ENCODE peak calls at places on chromosomes 16 and 17, in eight cellular contexts. Z is progenitor cell of endocrine pancreas, M is lung, W is HCT116, H is GM10248, J is bronchial epithelial cell, R is choroid plexus epithelial cell, E is dorsolateral prefrontal cortex. Y is an unnamed sample.

GRCh38 chr17:17206149-17206912 is at the start of gene PLD6:
- DNase-seq in H (peak), J (peak), Z (no peak), M (peak), W (peak), R (peak), E (peak), Y (peak)

GRCh38 chr16:89216315-89217137 is 977 bp upstream of the ZNF778 start:
- DNase-seq in Z (no peak), M (peak), R (peak), E (peak), H (peak), J (peak), W (peak), Y (no peak)

GRCh38 chr17:76447931-76448652 is 4.9 kb downstream of the UBE2O start:
- DNase-seq in E (no peak), Z (no peak), W (no peak), H (no peak), R (no peak), J (peak), M (no peak), Y (no peak)

GRCh38 chr17:82922646-82923045 is 82.8 kb upstream of the ZNF750 start:
- DNase-seq in J (no peak), E (no peak), R (no peak), Z (no peak), H (no peak), W (no peak), M (no peak), Y (no peak)

GRCh38 chr17:58960068-58960467 is 146.6 kb downstream of the TRIM37 start:
- DNase-seq in E (no peak), R (peak), J (peak), Z (no peak), H (peak), W (peak), M (peak), Y (peak)

GRCh38 chr16:89003831-89004208 is 26.8 kb upstream of the CBFA2T3 start:
- DNase-seq in J (no peak), R (no peak), Z (no peak), H (no peak), E (no peak), W (no peak), M (no peak), Y (no peak)

GRCh38 chr17:37081287-37081686 is 132.5 kb downstream of the AATF start:
- DNase-seq in J (no peak), E (no peak), Z (no peak), M (no peak), W (no peak), H (no peak), R (peak), Y (no peak)

GRCh38 chr16:65200857-65201256 is 79.0 kb upstream of the CDH11 start:
- DNase-seq in H (no peak), W (no peak), J (peak), R (peak), M (no peak), Z (no peak), E (no peak), Y (no peak)

GRCh38 chr16:56608043-56608875 is at the start of gene MT2A:
- DNase-seq in Z (peak), H (peak), W (peak), E (peak), M (peak), J (peak), R (peak), Y (peak)

GRCh38 chr17:71905632-71906031 is 215.2 kb upstream of the SOX9 start:
- DNase-seq in Z (no peak), M (no peak), R (no peak), H (no peak), J (no peak), W (no peak), E (no peak), Y (no peak)

GRCh38 chr17:83103200-83103937 is 24.0 kb downstream of the METRNL start:
- DNase-seq in R (no peak), H (no peak), M (no peak), Z (no peak), E (peak), W (peak), J (no peak), Y (no peak)

GRCh38 chr17:19024101-19025078 is 19.8 kb upstream of the FAM83G start:
- DNase-seq in J (peak), H (no peak), W (no peak), E (no peak), R (no peak), Z (no peak), M (no peak), Y (no peak)

GRCh38 chr16:28977703-28978641 is 3.4 kb downstream of the SPNS1 start:
- DNase-seq in W (no peak), E (no peak), R (no peak), Z (peak), M (no peak), J (peak), H (peak), Y (no peak)

GRCh38 chr17:41307647-41308046 is 1.5 kb downstream of the KRTAP16-1 start:
- DNase-seq in J (no peak), Z (no peak), W (no peak), R (peak), M (no peak), E (no peak), H (no peak), Y (no peak)

GRCh38 chr17:8855477-8856204 is 11.8 kb downstream of the PIK3R6 start:
- DNase-seq in Z (no peak), R (no peak), J (no peak), E (peak), M (no peak), H (peak), W (no peak), Y (peak)

GRCh38 chr16:22372882-22373661 is 1.3 kb downstream of the CDR2 start:
- DNase-seq in H (no peak), M (no peak), E (no peak), R (no peak), W (no peak), Z (no peak), J (no peak), Y (no peak)

GRCh38 chr16:27920391-27920891 is 143.1 kb downstream of the GSG1L start:
- DNase-seq in H (no peak), R (peak), W (peak), M (no peak), Z (peak), J (peak), E (peak), Y (no peak)

GRCh38 chr16:78669994-78670393 is 570.5 kb downstream of the WWOX start:
- DNase-seq in J (no peak), W (no peak), M (peak), E (no peak), Z (no peak), R (no peak), H (no peak), Y (no peak)

GRCh38 chr17:76271669-76272540 is 6.8 kb downstream of the UBALD2 start:
- DNase-seq in M (no peak), R (no peak), E (no peak), W (no peak), Z (peak), H (peak), J (no peak), Y (peak)

GRCh38 chr17:77315010-77315409 is 174.2 kb downstream of the SEC14L1 start:
- DNase-seq in R (no peak), J (no peak), W (no peak), E (no peak), Z (no peak), H (no peak), M (no peak), Y (no peak)

GRCh38 chr17:60601443-60602384 is 1.7 kb downstream of the PPM1D start:
- DNase-seq in Z (peak), M (peak), W (peak), E (peak), R (peak), H (peak), J (peak), Y (no peak)

GRCh38 chr16:20042848-20043247 is 30.8 kb downstream of the GPR139 start:
- DNase-seq in H (no peak), R (no peak), W (no peak), Z (no peak), E (no peak), M (no peak), J (peak), Y (no peak)

GRCh38 chr16:20822451-20823128 is 16.3 kb downstream of the REXO5 start:
- DNase-seq in E (no peak), Z (no peak), H (no peak), W (no peak), M (no peak), J (no peak), R (no peak), Y (no peak)

GRCh38 chr17:29042679-29043538 is at the start of gene PIPOX:
- DNase-seq in W (no peak), R (peak), Z (no peak), M (peak), J (peak), E (peak), H (peak), Y (no peak)

GRCh38 chr17:10337136-10337535 is 35.7 kb downstream of the MYH13 start:
- DNase-seq in R (no peak), Z (no peak), W (no peak), J (no peak), E (peak), H (no peak), M (no peak), Y (no peak)

GRCh38 chr16:3171181-3171854 is 16.7 kb upstream of the OR1F1 start:
- DNase-seq in E (no peak), J (peak), R (no peak), M (no peak), W (no peak), Z (no peak), H (peak), Y (no peak)

DNA sequence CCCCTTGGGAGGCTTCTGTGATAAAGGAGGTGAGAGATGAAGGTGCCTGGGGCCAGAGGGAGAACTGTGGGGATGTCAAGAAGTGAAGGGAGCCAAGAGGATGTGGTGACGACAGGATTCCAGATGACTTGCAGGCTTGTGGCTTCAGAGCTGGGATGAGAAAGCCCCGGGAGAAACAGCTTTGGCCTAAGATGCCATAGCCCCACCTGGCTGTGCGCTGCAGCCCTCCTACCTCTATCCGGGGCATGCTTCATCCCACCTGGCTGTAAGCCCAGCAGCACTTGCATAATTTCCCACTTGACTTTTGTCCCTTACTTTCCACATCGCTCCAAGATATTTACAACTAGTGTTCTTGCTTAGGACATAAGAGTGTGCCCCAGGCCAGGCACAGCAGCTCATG is 29.3 kb downstream of the GINS3 start:
- DNase-seq in M (no peak), R (no peak), H (no peak), J (peak), E (no peak), W (no peak), Z (no peak), Y (no peak)
- TF ChIP-seq CTCF in M (no peak), R (no peak), H (no peak), J (no peak), E (no peak), W (no peak), Z (no peak), Y (no peak)

GRCh38 chr16:4811773-4812172 is 9.3 kb upstream of the ROGDI start:
- DNase-seq in J (no peak), M (no peak), W (no peak), Z (no peak), H (no peak), E (no peak), R (no peak), Y (no peak)

GRCh38 chr16:4811242-4811641 is 8.8 kb upstream of the ROGDI start:
- DNase-seq in H (no peak), E (no peak), J (no peak), Z (no peak), W (no peak), R (no peak), M (no peak), Y (no peak)

GRCh38 chr16:4814046-4814445 is 11.6 kb upstream of the ROGDI start:
- DNase-seq in E (no peak), H (no peak), W (no peak), J (no peak), M (no peak), R (no peak), Z (no peak), Y (no peak)

GRCh38 chr16:4813251-4814003 is 11.0 kb upstream of the ROGDI start:
- DNase-seq in M (no peak), R (no peak), H (no peak), W (no peak), Z (no peak), E (no peak), J (no peak), Y (no peak)

DNA sequence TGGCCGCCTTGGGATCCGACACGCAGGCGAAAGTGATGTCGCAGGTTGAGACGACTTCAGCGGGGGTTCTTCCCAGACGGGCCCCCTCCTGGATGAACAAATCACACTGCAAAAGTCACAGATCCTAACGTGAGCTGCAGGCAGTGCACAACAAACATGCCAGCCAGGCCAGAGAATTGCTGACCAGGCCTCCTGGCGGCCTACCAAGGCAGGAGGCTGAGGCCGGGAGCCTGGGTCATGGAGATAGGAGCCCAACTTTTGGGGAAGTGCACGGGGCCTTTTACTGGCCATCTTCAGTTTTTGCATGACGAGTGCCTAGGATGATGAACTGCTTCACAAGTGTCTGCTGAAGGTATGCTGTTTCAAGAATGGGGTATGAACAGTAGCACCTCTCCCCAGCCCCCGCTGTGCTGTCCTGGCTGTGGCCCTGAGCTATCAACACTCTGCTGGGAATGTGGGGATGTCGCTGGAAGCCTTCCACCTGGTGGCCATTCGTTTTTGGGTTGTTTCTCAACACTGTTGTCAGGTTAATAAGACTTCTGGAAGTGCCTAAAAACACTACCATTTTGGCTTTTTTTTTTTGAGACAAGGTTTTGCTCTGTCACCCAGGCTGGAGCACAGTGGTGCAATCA is 12.2 kb upstream of the ROGDI start:
- DNase-seq in J (no peak), E (no peak), W (no peak), H (no peak), M (no peak), Z (no peak), R (peak), Y (no peak)
- TF ChIP-seq CTCF in J (no peak), E (no peak), W (peak), H (no peak), M (no peak), Z (no peak), R (peak), Y (no peak)

DNA sequence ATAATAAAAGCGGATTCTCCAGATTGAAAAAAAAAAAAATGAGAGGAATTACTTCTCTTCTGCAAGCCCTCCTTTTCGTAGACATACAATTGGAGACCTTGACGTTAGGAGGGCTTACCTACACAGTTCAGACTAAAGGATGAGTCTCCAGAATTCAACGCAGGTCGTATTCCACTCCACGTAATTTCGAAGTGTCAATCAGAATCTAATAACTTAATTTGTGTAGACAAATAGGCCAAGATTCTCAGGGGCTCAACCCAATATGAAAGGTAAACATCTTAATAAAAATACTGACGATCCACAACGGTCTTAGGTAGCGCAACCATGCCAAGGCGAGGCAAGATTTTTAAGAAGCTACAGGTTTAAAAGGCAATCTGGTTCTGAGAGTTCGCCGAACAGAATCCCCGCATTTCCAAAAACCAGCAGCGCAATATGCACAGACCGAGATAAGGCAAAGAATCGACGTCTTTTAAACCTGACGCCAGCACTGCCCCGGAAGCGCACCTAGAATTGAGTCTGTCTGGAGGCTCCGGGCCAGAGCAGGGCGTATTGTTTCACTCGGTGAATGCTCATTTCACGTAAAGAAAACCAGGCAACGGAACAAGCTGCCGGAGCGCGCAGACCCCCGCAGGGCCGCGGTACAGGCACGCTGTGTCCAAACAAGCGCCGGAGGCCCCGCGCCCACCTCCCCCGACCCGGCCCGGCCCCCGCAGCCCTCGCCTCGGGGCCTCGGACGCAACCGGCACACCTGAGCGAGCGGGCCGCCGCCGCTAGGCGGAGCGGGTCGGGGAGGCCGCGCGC is 623 bp downstream of the MBTPS1 start:
- DNase-seq in E (peak), M (peak), W (no peak), Z (no peak), H (no peak), R (peak), J (peak), Y (no peak)
- TF ChIP-seq CTCF in E (no peak), M (no peak), W (peak), Z (peak), H (peak), R (no peak), J (peak), Y (no peak)

DNA sequence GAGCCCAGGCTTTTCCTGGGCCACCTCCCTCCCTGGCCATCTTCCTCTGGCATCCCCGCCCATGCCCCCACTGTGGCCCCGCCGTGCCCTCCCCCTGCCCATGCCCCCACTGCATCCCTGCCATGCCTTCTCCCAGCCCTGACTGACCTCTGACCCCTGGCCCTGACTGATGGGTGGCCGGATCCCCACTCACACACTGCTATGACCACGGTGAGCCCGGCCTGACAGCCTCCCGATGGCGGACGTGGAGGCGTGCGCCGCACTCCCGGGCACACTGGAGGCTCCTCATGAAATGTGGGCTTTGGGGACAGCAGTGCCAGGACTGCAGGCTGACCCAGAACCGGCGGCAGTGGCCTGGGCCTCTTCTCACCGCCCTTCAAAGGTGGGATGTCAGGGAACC is 10.6 kb upstream of the C1QTNF8 start:
- DNase-seq in H (no peak), Z (no peak), E (no peak), R (no peak), M (no peak), W (no peak), J (no peak), Y (no peak)
- TF ChIP-seq CTCF in H (no peak), Z (peak), E (no peak), R (no peak), M (no peak), W (no peak), J (no peak), Y (no peak)

DNA sequence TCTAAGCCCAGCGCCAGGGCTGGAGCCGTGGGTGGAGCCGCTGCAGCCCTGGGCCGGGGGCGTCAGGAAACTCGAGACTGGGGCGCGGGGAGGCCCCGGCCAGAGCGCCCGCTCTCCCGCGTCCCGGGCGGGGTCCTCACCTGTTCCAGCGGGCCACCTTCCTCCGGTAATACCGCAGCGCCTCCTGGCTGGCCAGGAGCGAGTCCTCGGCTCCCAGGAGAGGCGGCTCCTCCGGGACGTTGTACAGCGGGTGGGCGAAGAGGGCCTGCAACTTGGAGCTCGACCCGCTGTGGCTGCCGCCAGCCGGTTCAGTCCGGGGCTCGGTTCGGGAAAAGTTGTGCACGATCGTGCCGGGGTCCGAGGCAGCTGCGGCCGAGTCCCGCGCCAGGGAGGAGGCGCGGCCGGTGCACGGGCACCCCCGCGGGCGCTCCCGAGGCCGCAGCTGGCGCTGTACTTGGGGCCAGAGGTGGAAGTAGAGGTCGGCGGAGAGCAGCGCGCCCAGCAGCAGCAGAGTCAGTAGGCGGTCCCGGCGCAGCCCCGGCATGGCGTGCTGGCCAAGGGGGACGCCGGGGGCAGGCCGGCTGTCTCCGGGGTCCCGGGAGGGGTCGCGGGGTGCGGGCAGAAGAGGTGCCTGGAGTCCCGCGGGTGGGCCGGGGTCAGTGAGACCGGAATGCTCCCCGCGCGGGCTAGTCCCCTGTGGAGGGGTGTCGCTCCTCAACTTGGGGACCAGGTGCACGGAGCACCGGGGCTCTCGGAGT is 865 bp downstream of the FAM20A start:
- DNase-seq in W (no peak), Z (peak), H (no peak), R (no peak), J (no peak), M (peak), E (no peak), Y (peak)
- TF ChIP-seq CTCF in W (no peak), Z (peak), H (peak), R (peak), J (peak), M (no peak), E (peak), Y (no peak)

DNA sequence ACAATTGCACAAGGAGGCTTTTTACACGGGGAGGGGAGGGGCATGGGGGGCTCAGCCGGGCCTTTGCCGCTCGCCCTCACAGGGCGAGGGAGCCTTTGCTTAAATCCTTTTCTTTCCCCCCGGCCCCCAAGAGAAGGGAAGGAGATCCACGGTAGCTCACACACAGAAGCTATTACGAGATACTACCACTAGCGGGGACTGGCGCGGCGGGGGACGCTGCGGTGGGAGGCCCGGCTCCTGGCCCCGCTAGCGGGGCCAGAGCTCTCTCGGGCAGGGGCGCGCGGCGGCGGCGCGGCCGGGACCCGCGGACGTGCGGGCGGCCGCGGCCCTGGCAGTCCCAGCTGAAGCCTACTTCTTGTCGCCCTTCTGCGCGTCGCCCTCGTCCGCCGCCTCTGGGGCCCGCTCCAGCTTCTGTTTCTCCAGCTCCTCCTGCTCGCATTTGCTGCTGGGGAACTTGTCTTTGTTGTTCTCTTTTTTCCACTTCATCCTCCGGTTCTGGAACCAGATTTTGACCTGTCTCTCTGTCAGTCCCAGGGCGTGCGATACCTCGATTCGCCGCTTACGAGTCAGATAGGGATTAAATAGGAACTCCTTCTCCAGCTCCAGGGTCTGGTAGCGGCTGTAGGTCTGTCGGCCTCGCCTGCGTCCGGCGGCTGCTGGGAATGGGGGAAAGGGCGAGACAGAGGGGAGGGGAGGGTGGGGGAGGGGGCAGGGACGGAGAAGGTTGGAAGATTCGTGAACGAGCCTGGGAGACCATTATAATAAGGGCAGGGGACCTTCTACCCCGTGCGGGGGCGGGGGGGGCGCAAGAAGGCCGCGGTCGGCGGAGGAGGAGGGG is 2.0 kb downstream of the HOXB8 start:
- DNase-seq in E (no peak), R (peak), W (no peak), J (no peak), H (peak), M (no peak), Z (no peak), Y (no peak)
- TF ChIP-seq CTCF in E (no peak), R (peak), W (peak), J (peak), H (no peak), M (no peak), Z (peak), Y (peak)

Y was measured in GM06990.